ENCODE peak calls at places on chromosome 2, in four cellular contexts. A is T1000, H is SW480, C is T-helper 2 cell. G is an unnamed sample.

GRCh38 chr2:222915092-222915957 is 54.5 kb downstream of the ACSL3 start:
- DNase-seq in H (no peak), C (no peak), A (no peak), G (no peak)

GRCh38 chr2:165114345-165114943 is 89.4 kb downstream of the SCN3A start:
- DNase-seq in C (no peak), A (no peak), H (peak; percentile 37), G (no peak)

GRCh38 chr2:44547713-44548112 is 186.0 kb downstream of the CAMKMT start:
- DNase-seq in A (no peak), C (no peak), H (no peak), G (no peak)

GRCh38 chr2:17962874-17963273 is 84.4 kb downstream of the KCNS3 start:
- DNase-seq in H (peak; percentile 59), C (no peak), A (no peak), G (no peak)

GRCh38 chr2:150327546-150328495 is 159.6 kb downstream of the RND3 start:
- DNase-seq in A (no peak), C (no peak), H (no peak), G (no peak)

GRCh38 chr2:96556441-96557330 is 20.1 kb downstream of the ARID5A start:
- DNase-seq in H (peak; percentile 99), C (no peak), A (peak; percentile 72), G (peak; percentile 57)

GRCh38 chr2:52414596-52414995 is 1353.0 kb upstream of the CHAC2 start:
- DNase-seq in A (no peak), C (no peak), H (no peak), G (no peak)

GRCh38 chr2:218895326-218895725 is 14.7 kb downstream of the WNT10A start:
- DNase-seq in A (no peak), H (peak; percentile 93), C (no peak), G (peak; percentile 24)

GRCh38 chr2:183124957-183125255 is 663 bp downstream of the NUP35 start:
- DNase-seq in C (no peak), H (no peak), A (no peak), G (no peak)

GRCh38 chr2:192016265-192016664 is 169.4 kb upstream of the CAVIN2 start:
- DNase-seq in H (no peak), A (no peak), C (no peak), G (no peak)

GRCh38 chr2:157508676-157509075 is 64.8 kb upstream of the CYTIP start:
- DNase-seq in H (no peak), A (no peak), C (no peak), G (no peak)

GRCh38 chr2:238864207-238865014 is 16.5 kb downstream of the TWIST2 start:
- DNase-seq in A (peak; percentile 87), C (no peak), H (peak; percentile 93), G (no peak)